ENCODE peak calls at places on chromosomes 4 and X, in seven cellular contexts. One of them, this sample, is unnamed.
A peak's percentile ranks its signal among the peaks of the same experiment; 100 is the strongest.

GRCh38 chr4:156901871-156902270 is 69.7 kb downstream of the PDGFC start:
- DNase-seq in AG08396: peak; percentile 5
- DNase-seq in foreskin melanocyte: no peak
- DNase-seq in activated T-helper 1 cell treated with anti-CD3 and anti-CD28 coated beads, Interleukin-2, amount 50 U/mL, for 16 hours: no peak
- DNase-seq in GM04503: peak; percentile 13
- DNase-seq in activated CD4-positive, alpha-beta memory T cell treated with anti-CD3 and anti-CD28 coated beads, Interleukin-2, amount 10 ng/mL, durations not matched to agents 7 days and 5 days: no peak
- DNase-seq in activated CD4-positive, alpha-beta T cell treated with anti-CD3 and anti-CD28 coated beads, Interleukin-2, amount 50 U/mL, for 48 hours: no peak
- DNase-seq in this sample: no peak

GRCh38 chr4:38036548-38036947 is 76.3 kb downstream of the PTTG2 start:
- DNase-seq in AG08396: no peak
- DNase-seq in foreskin melanocyte: no peak
- DNase-seq in activated T-helper 1 cell treated with anti-CD3 and anti-CD28 coated beads, Interleukin-2, amount 50 U/mL, for 16 hours: no peak
- DNase-seq in GM04503: no peak
- DNase-seq in activated CD4-positive, alpha-beta memory T cell treated with anti-CD3 and anti-CD28 coated beads, Interleukin-2, amount 10 ng/mL, durations not matched to agents 7 days and 5 days: no peak
- DNase-seq in activated CD4-positive, alpha-beta T cell treated with anti-CD3 and anti-CD28 coated beads, Interleukin-2, amount 50 U/mL, for 48 hours: no peak
- DNase-seq in this sample: no peak

GRCh38 chrX:20522420-20522819 is 255.7 kb upstream of the RPS6KA3 start:
- DNase-seq in AG08396: no peak
- DNase-seq in foreskin melanocyte: no peak
- DNase-seq in activated T-helper 1 cell treated with anti-CD3 and anti-CD28 coated beads, Interleukin-2, amount 50 U/mL, for 16 hours: no peak
- DNase-seq in GM04503: no peak
- DNase-seq in activated CD4-positive, alpha-beta memory T cell treated with anti-CD3 and anti-CD28 coated beads, Interleukin-2, amount 10 ng/mL, durations not matched to agents 7 days and 5 days: no peak
- DNase-seq in activated CD4-positive, alpha-beta T cell treated with anti-CD3 and anti-CD28 coated beads, Interleukin-2, amount 50 U/mL, for 48 hours: no peak
- DNase-seq in this sample: no peak

GRCh38 chr4:152255437-152255836 is 280.5 kb downstream of the FBXW7 start:
- DNase-seq in AG08396: peak; percentile 37
- DNase-seq in foreskin melanocyte: no peak
- DNase-seq in activated T-helper 1 cell treated with anti-CD3 and anti-CD28 coated beads, Interleukin-2, amount 50 U/mL, for 16 hours: peak; percentile 22
- DNase-seq in GM04503: no peak
- DNase-seq in activated CD4-positive, alpha-beta memory T cell treated with anti-CD3 and anti-CD28 coated beads, Interleukin-2, amount 10 ng/mL, durations not matched to agents 7 days and 5 days: peak; percentile 83
- DNase-seq in activated CD4-positive, alpha-beta T cell treated with anti-CD3 and anti-CD28 coated beads, Interleukin-2, amount 50 U/mL, for 48 hours: peak; percentile 53
- DNase-seq in this sample: no peak

GRCh38 chr4:92210906-92211305 is 92.9 kb upstream of the GRID2 start:
- DNase-seq in AG08396: no peak
- DNase-seq in foreskin melanocyte: no peak
- DNase-seq in activated T-helper 1 cell treated with anti-CD3 and anti-CD28 coated beads, Interleukin-2, amount 50 U/mL, for 16 hours: no peak
- DNase-seq in GM04503: no peak
- DNase-seq in activated CD4-positive, alpha-beta memory T cell treated with anti-CD3 and anti-CD28 coated beads, Interleukin-2, amount 10 ng/mL, durations not matched to agents 7 days and 5 days: no peak
- DNase-seq in activated CD4-positive, alpha-beta T cell treated with anti-CD3 and anti-CD28 coated beads, Interleukin-2, amount 50 U/mL, for 48 hours: no peak
- DNase-seq in this sample: peak; percentile 79

GRCh38 chrX:19673334-19674040 is 158.2 kb upstream of the MAP3K15 start:
- DNase-seq in AG08396: peak; percentile 62
- DNase-seq in foreskin melanocyte: peak; percentile 70
- DNase-seq in activated T-helper 1 cell treated with anti-CD3 and anti-CD28 coated beads, Interleukin-2, amount 50 U/mL, for 16 hours: no peak
- DNase-seq in GM04503: peak; percentile 74
- DNase-seq in activated CD4-positive, alpha-beta memory T cell treated with anti-CD3 and anti-CD28 coated beads, Interleukin-2, amount 10 ng/mL, durations not matched to agents 7 days and 5 days: no peak
- DNase-seq in activated CD4-positive, alpha-beta T cell treated with anti-CD3 and anti-CD28 coated beads, Interleukin-2, amount 50 U/mL, for 48 hours: no peak
- DNase-seq in this sample: peak; percentile 33

GRCh38 chr4:158211288-158211687 is 1.0 kb downstream of the TMEM144 start:
- DNase-seq in AG08396: no peak
- DNase-seq in foreskin melanocyte: no peak
- DNase-seq in activated T-helper 1 cell treated with anti-CD3 and anti-CD28 coated beads, Interleukin-2, amount 50 U/mL, for 16 hours: no peak
- DNase-seq in GM04503: no peak
- DNase-seq in activated CD4-positive, alpha-beta memory T cell treated with anti-CD3 and anti-CD28 coated beads, Interleukin-2, amount 10 ng/mL, durations not matched to agents 7 days and 5 days: no peak
- DNase-seq in activated CD4-positive, alpha-beta T cell treated with anti-CD3 and anti-CD28 coated beads, Interleukin-2, amount 50 U/mL, for 48 hours: no peak
- DNase-seq in this sample: no peak

GRCh38 chrX:20362268-20363002 is 95.7 kb upstream of the RPS6KA3 start:
- DNase-seq in AG08396: peak; percentile 26
- DNase-seq in foreskin melanocyte: peak; percentile 63
- DNase-seq in activated T-helper 1 cell treated with anti-CD3 and anti-CD28 coated beads, Interleukin-2, amount 50 U/mL, for 16 hours: no peak
- DNase-seq in GM04503: peak; percentile 31
- DNase-seq in activated CD4-positive, alpha-beta memory T cell treated with anti-CD3 and anti-CD28 coated beads, Interleukin-2, amount 10 ng/mL, durations not matched to agents 7 days and 5 days: no peak
- DNase-seq in activated CD4-positive, alpha-beta T cell treated with anti-CD3 and anti-CD28 coated beads, Interleukin-2, amount 50 U/mL, for 48 hours: no peak
- DNase-seq in this sample: no peak

GRCh38 chrX:9429767-9430166 is 35.1 kb upstream of the TBL1X start:
- DNase-seq in AG08396: no peak
- DNase-seq in foreskin melanocyte: no peak
- DNase-seq in activated T-helper 1 cell treated with anti-CD3 and anti-CD28 coated beads, Interleukin-2, amount 50 U/mL, for 16 hours: no peak
- DNase-seq in GM04503: no peak
- DNase-seq in activated CD4-positive, alpha-beta memory T cell treated with anti-CD3 and anti-CD28 coated beads, Interleukin-2, amount 10 ng/mL, durations not matched to agents 7 days and 5 days: no peak
- DNase-seq in activated CD4-positive, alpha-beta T cell treated with anti-CD3 and anti-CD28 coated beads, Interleukin-2, amount 50 U/mL, for 48 hours: no peak
- DNase-seq in this sample: peak; percentile 85

GRCh38 chr4:98430708-98431403 is 169.7 kb downstream of the RAP1GDS1 start:
- DNase-seq in AG08396: peak; percentile 65
- DNase-seq in foreskin melanocyte: no peak
- DNase-seq in activated T-helper 1 cell treated with anti-CD3 and anti-CD28 coated beads, Interleukin-2, amount 50 U/mL, for 16 hours: no peak
- DNase-seq in GM04503: peak; percentile 35
- DNase-seq in activated CD4-positive, alpha-beta memory T cell treated with anti-CD3 and anti-CD28 coated beads, Interleukin-2, amount 10 ng/mL, durations not matched to agents 7 days and 5 days: no peak
- DNase-seq in activated CD4-positive, alpha-beta T cell treated with anti-CD3 and anti-CD28 coated beads, Interleukin-2, amount 50 U/mL, for 48 hours: no peak
- DNase-seq in this sample: no peak

GRCh38 chr4:147834480-147834879 is 102.6 kb downstream of the ARHGAP10 start:
- DNase-seq in AG08396: no peak
- DNase-seq in foreskin melanocyte: no peak
- DNase-seq in activated T-helper 1 cell treated with anti-CD3 and anti-CD28 coated beads, Interleukin-2, amount 50 U/mL, for 16 hours: no peak
- DNase-seq in GM04503: no peak
- DNase-seq in activated CD4-positive, alpha-beta memory T cell treated with anti-CD3 and anti-CD28 coated beads, Interleukin-2, amount 10 ng/mL, durations not matched to agents 7 days and 5 days: no peak
- DNase-seq in activated CD4-positive, alpha-beta T cell treated with anti-CD3 and anti-CD28 coated beads, Interleukin-2, amount 50 U/mL, for 48 hours: no peak
- DNase-seq in this sample: no peak